ENCODE peak calls at places on chromosomes 4 and X, in nine cellular contexts. F is fibroblast of lung; C is upper lobe of right lung; A is hepatocyte; W is heart left ventricle; I is PC-9; Y is CD8-positive, alpha-beta T cell; T is tibial artery; L is prostate gland. H is an unnamed sample.
A peak's percentile ranks its signal among the peaks of the same experiment; 100 is the strongest.

GRCh38 chr4:25030283-25031076 is at the start of gene LGI2:
- DNase-seq in L (no peak), C (peak; percentile 70), Y (no peak), T (peak; percentile 80), I (no peak), W (peak; percentile 69), F (no peak), A (peak; percentile 73), H (peak; percentile 79)

GRCh38 chr4:138843611-138844010 is 172.0 kb upstream of the NOCT start:
- DNase-seq in W (no peak), C (no peak), T (no peak), I (no peak), F (no peak), A (peak; percentile 38), Y (no peak), L (no peak), H (no peak)

GRCh38 chr4:5152521-5152920 is 101.2 kb downstream of the STK32B start:
- DNase-seq in F (no peak), L (no peak), I (no peak), W (no peak), C (no peak), Y (no peak), A (no peak), T (no peak), H (no peak)

GRCh38 chrX:55908685-55909212 is 191.2 kb downstream of the RRAGB start:
- DNase-seq in L (peak; percentile 4), W (no peak), T (no peak), F (peak; percentile 8), A (peak; percentile 25), C (peak; percentile 30), Y (no peak), I (peak; percentile 29), H (no peak)

GRCh38 chrX:16633754-16634153 is 16.2 kb upstream of the S100G start:
- DNase-seq in C (no peak), L (no peak), T (no peak), W (no peak), I (no peak), A (no peak), F (peak; percentile 9), Y (no peak), H (no peak)

GRCh38 chr4:128782076-128782715 is 27.3 kb upstream of the JADE1 start:
- DNase-seq in T (no peak), Y (peak; percentile 71), W (peak; percentile 56), L (no peak), A (no peak), I (no peak), F (no peak), C (no peak), H (no peak)

GRCh38 chr4:77564231-77564630 is 41.4 kb upstream of the CXCL13 start:
- DNase-seq in F (peak; percentile 63), I (no peak), A (peak; percentile 62), T (no peak), W (no peak), C (no peak), L (peak; percentile 97), Y (no peak), H (no peak)

GRCh38 chrX:102832661-102833060 is 104.4 kb upstream of the RAB40AL start:
- DNase-seq in A (peak; percentile 32), Y (no peak), T (no peak), I (peak; percentile 3), L (no peak), W (no peak), F (peak; percentile 43), C (no peak), H (no peak)

GRCh38 chr4:120446051-120446567 is 379.5 kb upstream of the MAD2L1 start:
- DNase-seq in A (no peak), Y (no peak), T (no peak), I (no peak), C (no peak), F (no peak), L (no peak), W (no peak), H (no peak)

GRCh38 chr4:71456841-71457240 is 118.0 kb downstream of the SLC4A4 start:
- DNase-seq in L (peak; percentile 13), F (peak; percentile 72), I (no peak), W (no peak), A (peak; percentile 51), Y (no peak), C (no peak), T (no peak), H (no peak)

GRCh38 chr4:104501290-104501689 is 6.6 kb upstream of the CXXC4 start:
- DNase-seq in I (no peak), W (no peak), T (no peak), F (no peak), L (no peak), Y (no peak), A (no peak), C (no peak), H (no peak)

GRCh38 chr4:23706972-23707676 is 182.7 kb downstream of the PPARGC1A start:
- DNase-seq in F (no peak), L (no peak), C (no peak), A (no peak), Y (no peak), T (no peak), I (no peak), W (no peak), H (no peak)

GRCh38 chr4:176054942-176055341 is 10.7 kb upstream of the WDR17 start:
- DNase-seq in L (no peak), C (no peak), F (no peak), W (no peak), I (no peak), T (no peak), A (no peak), Y (no peak), H (no peak)

GRCh38 chrX:22078117-22078516 is 46.0 kb downstream of the PHEX start:
- DNase-seq in A (no peak), F (no peak), W (no peak), T (no peak), Y (no peak), I (no peak), C (no peak), L (no peak), H (no peak)

GRCh38 chrX:133305348-133305747 is 87.2 kb upstream of the TFDP3 start:
- DNase-seq in W (no peak), L (no peak), Y (no peak), F (no peak), I (no peak), A (no peak), T (no peak), C (no peak), H (no peak)

GRCh38 chr4:177480796-177481195 is 38.6 kb upstream of the AGA start:
- DNase-seq in W (no peak), I (no peak), F (peak; percentile 39), L (no peak), Y (no peak), C (no peak), T (no peak), A (no peak), H (no peak)

GRCh38 chr4:73453701-73454005 is 17.6 kb downstream of the AFP start:
- DNase-seq in F (no peak), A (no peak), C (no peak), T (no peak), W (no peak), I (no peak), L (no peak), Y (no peak), H (no peak)
- H3K4me1 ChIP-seq in F (peaks cover 5% of the 10 kb centered on the region), A (peaks cover 7% of the 10 kb centered on the region), C (no peaks in the 10 kb centered on the region), T (no peaks in the 10 kb centered on the region), W (no peaks in the 10 kb centered on the region), I (no peaks in the 10 kb centered on the region), L (no peaks in the 10 kb centered on the region), Y (no peaks in the 10 kb centered on the region), H (peaks cover 7% of the 10 kb centered on the region)

GRCh38 chr4:153222162-153222789 is 18.0 kb downstream of the TRIM2 start:
- DNase-seq in I (no peak), C (no peak), W (peak; percentile 55), Y (peak; percentile 52), T (peak; percentile 80), A (peak; percentile 81), L (peak; percentile 70), F (peak; percentile 86), H (peak; percentile 83)

GRCh38 chr4:153222790-153223417 is 18.7 kb downstream of the TRIM2 start:
- DNase-seq in I (no peak), F (peak; percentile 53), L (peak; percentile 55), C (peak; percentile 78), W (peak; percentile 64), T (peak; percentile 79), A (peak; percentile 77), Y (peak; percentile 60), H (peak; percentile 75)

GRCh38 chr4:153223935-153224334 is 19.7 kb downstream of the TRIM2 start:
- DNase-seq in L (no peak), W (no peak), A (no peak), T (no peak), F (peak; percentile 44), I (peak; percentile 65), Y (no peak), C (no peak), H (no peak)

GRCh38 chr4:153224474-153224873 is 20.2 kb downstream of the TRIM2 start:
- DNase-seq in L (no peak), T (no peak), W (no peak), A (no peak), F (no peak), C (no peak), Y (no peak), I (no peak), H (no peak)

GRCh38 chr4:153223418-153223792 is 19.2 kb downstream of the TRIM2 start:
- DNase-seq in Y (no peak), A (no peak), W (no peak), C (no peak), F (peak; percentile 42), I (no peak), L (no peak), T (no peak), H (no peak)
- H3K4me3 ChIP-seq in Y (peak overlapping the region; percentile 68), A (peak overlapping the region; percentile 22), W (peak overlapping the region; percentile 53), C (peak overlapping the region; percentile 68), F (peak overlapping the region; percentile 84), I (no peak overlapping the region), L (peak overlapping the region; percentile 52), T (peak overlapping the region; percentile 75), H (peak overlapping the region; percentile 82)

GRCh38 chr4:156795727-156796126 is 175.9 kb downstream of the PDGFC start:
- DNase-seq in Y (no peak), W (no peak), I (no peak), F (no peak), A (no peak), L (no peak), C (no peak), T (no peak), H (no peak)
- H3K4me1 ChIP-seq in Y (no peaks in the 10 kb centered on the region), W (no peaks in the 10 kb centered on the region), I (peaks cover 11% of the 10 kb centered on the region), F (peaks cover 4% of the 10 kb centered on the region), A (no peaks in the 10 kb centered on the region), L (no peaks in the 10 kb centered on the region), C (peaks cover 6% of the 10 kb centered on the region), T (peaks cover 32% of the 10 kb centered on the region), H (peaks cover 18% of the 10 kb centered on the region)

DNA sequence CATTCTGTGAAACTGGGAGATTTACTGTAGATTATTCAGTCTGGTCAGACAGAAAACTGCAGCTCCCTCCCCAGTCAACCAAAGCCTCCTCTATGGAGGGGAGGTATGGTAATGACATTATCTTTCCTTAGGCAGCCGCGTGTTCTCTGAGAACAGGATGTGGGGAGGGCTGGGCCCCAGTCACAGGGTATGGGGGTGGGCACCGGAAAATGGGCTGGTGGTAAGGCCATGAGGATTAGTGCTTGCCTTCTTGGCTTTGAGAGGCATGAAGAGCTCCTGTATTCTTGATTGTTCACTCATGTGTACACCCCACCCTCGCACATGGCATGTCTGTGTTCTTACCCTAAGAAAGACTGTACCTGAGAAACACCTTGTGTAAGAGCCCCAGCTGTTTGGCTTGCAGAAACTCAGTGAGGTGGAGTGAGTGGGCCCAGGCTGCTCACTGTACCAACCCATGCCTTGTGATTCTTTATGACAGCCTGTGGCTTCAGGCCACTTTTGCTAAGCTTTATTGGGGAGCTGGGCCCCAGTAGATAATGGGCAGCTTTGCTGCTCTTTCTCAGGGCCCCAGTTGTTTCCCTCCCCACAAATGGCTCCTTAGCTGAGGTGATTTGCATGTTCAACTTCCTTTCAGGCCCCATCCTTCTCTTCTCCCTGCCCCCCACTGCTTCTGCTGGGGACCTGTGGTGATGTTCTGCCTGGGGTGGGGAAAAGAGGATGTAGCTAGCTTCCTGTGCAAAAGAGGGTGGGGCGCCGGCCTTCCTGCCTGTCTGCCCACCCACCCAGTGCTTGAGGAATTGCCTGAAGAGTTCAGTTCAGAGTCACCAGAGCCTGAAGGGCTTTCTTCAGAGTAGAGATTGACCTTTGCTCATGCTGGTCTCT is 30.7 kb downstream of the MSN start:
- DNase-seq in F (no peak), Y (peak; percentile 84), T (no peak), C (peak; percentile 82), I (no peak), L (no peak), A (no peak), W (peak; percentile 71), H (peak; percentile 33)
- H3K4me3 ChIP-seq in F (no peak overlapping the region), Y (peak overlapping the region; percentile 5), T (no peak overlapping the region), C (no peak overlapping the region), I (no peak overlapping the region), L (no peak overlapping the region), A (no peak overlapping the region), W (no peak overlapping the region), H (peak overlapping the region; percentile 15)

H was measured in ascending aorta.